ENCODE peak calls at places on chromosomes 7 and 10, in six cellular contexts. Y, Z, W, E, G and N are unnamed samples.

GRCh38 chr10:70376436-70377378 is 5.7 kb downstream of the LRRC20 start:
- DNase-seq in W (no peak), G (no peak), Y (no peak), Z (no peak), E (peak; percentile 59), N (no peak)

GRCh38 chr10:115402690-115403089 is 309.5 kb downstream of the ATRNL1 start:
- DNase-seq in G (peak; percentile 80), Y (no peak), Z (no peak), E (peak; percentile 70), W (peak; percentile 71), N (no peak)

GRCh38 chr7:114662002-114662677 is 247.5 kb downstream of the FOXP2 start:
- DNase-seq in W (no peak), G (peak; percentile 2), Y (no peak), Z (no peak), E (no peak), N (no peak)

GRCh38 chr10:78656815-78657621 is 411.7 kb upstream of the ZMIZ1 start:
- DNase-seq in E (no peak), Y (peak; percentile 88), W (peak; percentile 17), G (peak; percentile 4), Z (no peak), N (no peak)

GRCh38 chr7:32153006-32153405 is 82.8 kb upstream of the PDE1C start:
- DNase-seq in W (no peak), Y (no peak), Z (no peak), G (no peak), E (no peak), N (no peak)

GRCh38 chr7:103140061-103140460 is 8.8 kb downstream of the NAPEPLD start:
- DNase-seq in E (no peak), Z (no peak), W (no peak), G (no peak), Y (no peak), N (no peak)

GRCh38 chr10:18984531-18984930 is 64.1 kb upstream of the MALRD1 start:
- DNase-seq in Y (no peak), G (peak; percentile 72), Z (no peak), W (no peak), E (no peak), N (no peak)

GRCh38 chr10:3668276-3668960 is 116.6 kb downstream of the KLF6 start:
- DNase-seq in G (peak; percentile 95), Z (no peak), Y (peak; percentile 16), W (peak; percentile 94), E (peak; percentile 69), N (no peak)

GRCh38 chr7:155052982-155053381 is 17.1 kb upstream of the HTR5A start:
- DNase-seq in W (no peak), G (no peak), Z (no peak), E (no peak), Y (no peak), N (no peak)

GRCh38 chr10:70381491-70382421 is 669 bp downstream of the LRRC20 start:
- DNase-seq in G (no peak), Z (peak; percentile 75), E (peak; percentile 48), W (peak; percentile 44), Y (peak; percentile 63), N (peak; percentile 53)

GRCh38 chr10:58438340-58438739 is 53.1 kb downstream of the TFAM start:
- DNase-seq in E (peak; percentile 34), Z (no peak), Y (no peak), W (peak; percentile 79), G (peak; percentile 78), N (no peak)

GRCh38 chr7:75958802-75959543 is 35.4 kb downstream of the TMEM120A start:
- DNase-seq in E (no peak), Z (no peak), Y (no peak), W (no peak), G (peak; percentile 51), N (no peak)

GRCh38 chr10:58573144-58573543 is 60.5 kb downstream of the BICC1 start:
- DNase-seq in G (no peak), Z (no peak), E (no peak), Y (no peak), W (no peak), N (no peak)

GRCh38 chr10:103458720-103459119 is at the start of gene CALHM1:
- DNase-seq in G (no peak), Z (no peak), W (no peak), Y (peak; percentile 33), E (peak; percentile 54), N (no peak)

DNA sequence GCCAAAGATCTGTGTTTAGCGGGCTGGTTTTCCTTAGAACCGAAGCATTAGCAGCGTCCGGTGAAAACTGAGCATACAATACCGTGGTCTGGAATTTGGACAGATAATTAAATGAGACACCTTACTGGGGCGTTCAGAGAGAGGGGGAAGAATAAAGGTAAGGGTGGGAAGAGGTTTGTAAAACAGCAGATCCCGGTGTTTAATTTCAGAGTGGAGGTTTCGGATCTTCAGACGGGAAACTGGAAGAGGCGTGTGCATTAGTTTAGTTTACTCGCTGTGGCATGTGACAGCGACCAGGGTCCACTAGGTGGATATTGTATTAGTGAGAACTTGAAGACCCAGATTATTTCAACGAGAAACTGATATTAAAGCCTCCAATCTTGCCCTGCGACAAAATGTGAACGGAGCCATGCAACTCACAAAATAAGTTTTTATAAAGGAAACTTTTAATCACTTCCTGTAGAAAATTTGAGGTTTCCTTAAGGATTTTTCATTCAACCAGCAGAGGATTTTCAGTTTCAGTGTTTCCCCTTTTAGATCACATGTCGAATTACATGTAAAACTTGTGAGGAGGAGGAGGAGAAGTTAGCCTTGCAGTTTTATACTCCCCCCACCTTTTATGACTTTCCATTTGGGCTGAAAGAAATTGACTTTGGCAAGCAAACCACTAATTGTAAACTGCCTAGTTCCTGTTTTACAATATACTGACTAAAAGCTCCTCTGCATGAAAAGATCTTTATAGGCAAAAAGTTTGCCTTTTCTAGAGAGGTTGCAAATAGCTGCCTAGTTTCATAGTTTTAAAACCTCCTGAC is 2.8 kb downstream of the BAMBI start:
- DNase-seq in W (peak; percentile 50), G (peak; percentile 40), Y (no peak), Z (no peak), E (no peak), N (no peak)
- TF ChIP-seq CTCF in W (peak; percentile 38), G (peak; percentile 55), Y (peak; percentile 41), Z (peak; percentile 16), E (no peak), N (peak; percentile 32)

GRCh38 chr7:73522081-73522818 is at the start of gene BAZ1B:
- DNase-seq in Y (peak; percentile 96), E (peak; percentile 99), Z (peak; percentile 99), G (peak; percentile 99), W (peak; percentile 100), N (peak; percentile 97)
- TF ChIP-seq CTCF in Y (no peak), E (no peak), Z (no peak), G (no peak), W (no peak), N (peak; percentile 21)

DNA sequence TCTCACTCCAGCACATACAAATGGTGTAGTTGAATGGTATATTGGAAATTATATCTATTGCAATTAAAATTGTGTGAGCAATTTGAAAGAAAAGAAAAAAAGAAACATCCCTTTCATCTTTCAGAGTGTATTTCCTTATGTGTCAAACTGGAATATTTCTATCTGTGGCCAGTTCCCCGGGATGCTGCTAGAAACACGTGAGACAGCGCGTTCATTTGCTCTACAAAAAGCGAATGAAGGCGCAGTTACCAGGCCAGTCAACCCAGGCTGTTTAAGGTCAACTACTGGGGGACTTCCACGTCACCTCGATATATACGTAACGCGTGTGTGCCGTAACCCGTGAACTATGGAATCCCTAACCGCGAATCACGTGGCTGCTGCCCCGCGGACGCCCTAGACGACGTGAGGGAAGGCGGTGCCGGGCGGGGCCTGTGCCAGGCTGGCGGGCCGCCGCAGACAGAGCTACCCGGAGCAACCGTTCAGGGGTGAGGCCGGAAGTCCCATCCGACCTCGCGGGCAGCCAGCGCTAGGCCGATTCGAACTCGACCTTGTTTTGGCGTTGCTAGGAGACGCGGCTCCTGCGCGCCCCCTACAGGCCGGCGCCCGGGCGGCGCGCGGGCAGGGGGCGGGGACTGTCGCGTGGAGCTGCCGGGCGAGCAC is 1.1 kb upstream of the ARL4A start:
- DNase-seq in Y (peak; percentile 89), Z (peak; percentile 96), G (peak; percentile 90), W (peak; percentile 94), E (peak; percentile 85), N (peak; percentile 93)
- TF ChIP-seq CTCF in Y (peak; percentile 78), Z (peak; percentile 98), G (peak; percentile 55), W (peak; percentile 68), E (peak; percentile 98), N (peak; percentile 84)

GRCh38 chr10:45547207-45547606 is 125.4 kb downstream of the ZFAND4 start:
- DNase-seq in Y (no peak), Z (no peak), E (no peak), W (no peak), G (no peak), N (no peak)

GRCh38 chr10:45550903-45551302 is 121.7 kb downstream of the ZFAND4 start:
- DNase-seq in W (no peak), Z (no peak), E (no peak), Y (no peak), G (no peak), N (no peak)

GRCh38 chr10:45547966-45548513 is 124.5 kb downstream of the ZFAND4 start:
- DNase-seq in W (no peak), Y (no peak), Z (no peak), G (no peak), E (no peak), N (no peak)

GRCh38 chr10:45545150-45545549 is 127.4 kb downstream of the ZFAND4 start:
- DNase-seq in E (no peak), G (no peak), Z (no peak), Y (no peak), W (no peak), N (no peak)
- TF ChIP-seq CTCF in E (no peak), G (no peak), Z (no peak), Y (no peak), W (no peak), N (no peak)

DNA sequence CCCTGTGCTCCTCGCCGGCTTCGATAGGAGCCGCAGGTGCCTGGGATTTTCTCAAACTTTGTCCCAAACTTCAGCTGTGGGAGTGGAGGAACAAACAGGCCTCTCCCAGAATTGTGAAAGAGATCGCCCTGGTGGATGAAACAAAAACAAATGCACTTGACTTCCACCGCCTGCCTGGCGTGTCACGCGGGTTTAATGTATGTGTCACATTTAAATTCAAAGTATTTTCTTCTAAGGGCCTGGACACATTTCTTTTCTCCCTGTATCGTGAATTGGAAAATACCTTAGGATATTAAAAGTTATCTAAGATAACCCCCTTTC is 694 bp upstream of the WASL start:
- DNase-seq in Z (no peak), W (peak; percentile 76), Y (no peak), E (peak; percentile 64), G (peak; percentile 73), N (no peak)
- TF ChIP-seq CTCF in Z (no peak), W (peak; percentile 6), Y (no peak), E (no peak), G (peak; percentile 32), N (no peak)

DNA sequence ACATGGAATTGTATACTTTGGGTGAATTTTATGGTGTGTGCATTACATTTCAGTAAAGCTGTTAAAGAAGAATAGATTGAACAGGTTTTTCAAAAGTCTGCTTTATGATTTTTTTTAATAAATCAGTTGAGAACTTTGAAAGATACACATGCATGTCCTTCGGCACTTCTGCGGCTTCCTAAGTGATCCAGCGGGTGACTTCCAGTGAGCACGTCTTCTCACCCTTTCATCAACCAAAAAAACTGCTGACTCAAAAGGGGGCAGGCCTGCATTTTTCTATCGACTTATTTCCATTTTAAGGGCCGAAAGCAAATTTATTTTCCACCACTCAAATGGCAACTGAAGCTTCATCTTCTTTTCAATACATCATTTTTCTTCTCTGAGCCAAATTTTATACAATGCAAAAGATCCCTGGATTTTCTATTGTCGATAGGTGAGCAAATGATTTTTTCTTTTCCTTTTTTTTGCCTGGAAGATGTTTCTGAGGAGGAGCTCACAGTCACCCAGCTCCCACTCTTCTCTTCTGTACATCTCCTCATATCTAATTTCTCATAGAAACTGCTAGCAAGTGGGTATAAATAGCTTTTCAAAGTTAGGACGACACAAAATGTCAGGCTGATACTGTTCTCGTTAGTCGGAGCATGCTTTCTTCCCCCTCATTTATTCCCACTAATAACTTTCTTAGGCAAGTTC is 10.2 kb downstream of the CHST15 start:
- DNase-seq in E (no peak), G (no peak), Y (no peak), Z (no peak), W (no peak), N (no peak)
- TF ChIP-seq CTCF in E (no peak), G (no peak), Y (no peak), Z (no peak), W (no peak), N (no peak)

GRCh38 chr10:75889051-75889450 is 457.6 kb downstream of the LRMDA start:
- DNase-seq in W (no peak), G (no peak), E (no peak), Y (no peak), Z (no peak), N (no peak)
- TF ChIP-seq CTCF in W (no peak), G (no peak), E (no peak), Y (no peak), Z (no peak), N (no peak)